ENCODE peak calls at places on chromosomes 2 and 18, in four cellular contexts. R is fibroblast of lung, E is left ventricle myocardium inferior, P is right lobe of liver. Z is an unnamed sample.

GRCh38 chr2:20433249-20433648 is 13.6 kb upstream of the RHOB start:
- DNase-seq in R (no peak), E (no peak), P (no peak), Z (no peak)

GRCh38 chr2:157792345-157793052 is 83.6 kb downstream of the ACVR1 start:
- DNase-seq in R (peak; percentile 90), E (no peak), P (no peak), Z (no peak)

GRCh38 chr2:209512951-209513350 is 89.1 kb downstream of the MAP2 start:
- DNase-seq in R (no peak), E (no peak), P (no peak), Z (no peak)

GRCh38 chr2:46142546-46143329 is 154.5 kb upstream of the EPAS1 start:
- DNase-seq in R (no peak), E (no peak), P (peak; percentile 28), Z (no peak)

GRCh38 chr2:219109468-219109867 is 48.7 kb upstream of the IHH start:
- DNase-seq in R (no peak), E (no peak), P (no peak), Z (peak; percentile 67)

GRCh38 chr2:127943186-127943585 is 57.4 kb upstream of the AMMECR1L start:
- DNase-seq in R (no peak), E (no peak), P (no peak), Z (no peak)

GRCh38 chr2:241686322-241686648 is 330 bp downstream of the DTYMK start:
- DNase-seq in R (no peak), E (no peak), P (no peak), Z (no peak)

GRCh38 chr18:62420151-62420512 is 95.0 kb downstream of the TNFRSF11A start:
- DNase-seq in R (peak; percentile 65), E (no peak), P (no peak), Z (no peak)

GRCh38 chr2:121454549-121455090 is 76.1 kb upstream of the RNU4ATAC start:
- DNase-seq in R (no peak), E (no peak), P (no peak), Z (no peak)

GRCh38 chr2:113203901-113204519 is 30.2 kb downstream of the PSD4 start:
- DNase-seq in R (peak; percentile 45), E (peak; percentile 63), P (peak; percentile 62), Z (peak; percentile 67)

GRCh38 chr18:48951448-48952286 is 902 bp upstream of the SMAD7 start:
- DNase-seq in R (peak; percentile 89), E (peak; percentile 88), P (peak; percentile 92), Z (peak; percentile 95)

GRCh38 chr2:237600205-237600846 is 9.8 kb upstream of the RAB17 start:
- DNase-seq in R (peak; percentile 30), E (peak; percentile 62), P (peak; percentile 52), Z (no peak)

GRCh38 chr2:45851576-45852304 is 200.3 kb downstream of the PRKCE start:
- DNase-seq in R (peak; percentile 85), E (no peak), P (no peak), Z (no peak)

GRCh38 chr18:62418258-62418657 is 93.1 kb downstream of the TNFRSF11A start:
- DNase-seq in R (no peak), E (no peak), P (no peak), Z (no peak)

GRCh38 chr2:100615886-100616285 is 53.1 kb downstream of the PDCL3 start:
- DNase-seq in R (no peak), E (no peak), P (no peak), Z (no peak)

GRCh38 chr2:174438146-174438886 is 42.8 kb downstream of the SCRN3 start:
- DNase-seq in R (no peak), E (peak; percentile 56), P (no peak), Z (no peak)

GRCh38 chr2:229071292-229071976 is 199.7 kb downstream of the PID1 start:
- DNase-seq in R (peak; percentile 32), E (peak; percentile 25), P (no peak), Z (no peak)

GRCh38 chr2:25618676-25619075 is 54.7 kb downstream of the DTNB start:
- DNase-seq in R (peak; percentile 90), E (no peak), P (no peak), Z (no peak)

GRCh38 chr2:112706170-112706664 is 14.6 kb upstream of the NT5DC4 start:
- DNase-seq in R (peak; percentile 97), E (no peak), P (no peak), Z (no peak)

GRCh38 chr2:112680666-112681101 is 34.9 kb downstream of the SLC20A1 start:
- DNase-seq in R (peak; percentile 72), E (no peak), P (no peak), Z (no peak)

GRCh38 chr2:106085441-106085911 is 108.6 kb downstream of the UXS1 start:
- DNase-seq in R (peak; percentile 21), E (no peak), P (no peak), Z (no peak)

GRCh38 chr2:76169289-76169688 is 458.6 kb upstream of the GCFC2 start:
- DNase-seq in R (no peak), E (no peak), P (no peak), Z (no peak)

GRCh38 chr2:119255760-119256573 is 32.3 kb downstream of the STEAP3 start:
- DNase-seq in R (peak; percentile 96), E (no peak), P (no peak), Z (no peak)

GRCh38 chr2:119012345-119013301 is 70.6 kb downstream of the MARCO start:
- DNase-seq in R (no peak), E (no peak), P (no peak), Z (no peak)

GRCh38 chr18:66111018-66111417 is 360.2 kb downstream of the CDH7 start:
- DNase-seq in R (no peak), E (no peak), P (no peak), Z (no peak)

GRCh38 chr2:59322005-59322404 is 1080.9 kb upstream of the FANCL start:
- DNase-seq in R (no peak), E (no peak), P (no peak), Z (no peak)

GRCh38 chr2:159713691-159714585 is 1.6 kb downstream of the MARCHF7 start:
- DNase-seq in R (peak; percentile 77), E (no peak), P (no peak), Z (no peak)

GRCh38 chr2:208072250-208072892 is 47.0 kb upstream of the PLEKHM3 start:
- DNase-seq in R (peak; percentile 54), E (peak; percentile 28), P (peak; percentile 31), Z (peak; percentile 51)

GRCh38 chr18:12711446-12711845 is 8.6 kb downstream of the PSMG2 start:
- DNase-seq in R (no peak), E (no peak), P (no peak), Z (no peak)

GRCh38 chr2:121342751-121343150 is 57.7 kb upstream of the TFCP2L1 start:
- DNase-seq in R (no peak), E (no peak), P (no peak), Z (no peak)

GRCh38 chr2:177031435-177032222 is 181.0 kb upstream of the HNRNPA3 start:
- DNase-seq in R (no peak), E (no peak), P (no peak), Z (no peak)

GRCh38 chr2:107633580-107634147 is 193.0 kb upstream of the RGPD4 start:
- DNase-seq in R (peak; percentile 93), E (no peak), P (no peak), Z (no peak)
- H3K9me3 ChIP-seq in R (no peaks in the 10 kb centered on the region), E (peaks cover 50% of the 10 kb centered on the region), P (no peaks in the 10 kb centered on the region), Z (peaks cover 6% of the 10 kb centered on the region)

GRCh38 chr2:186734957-186735734 is 41.3 kb downstream of the FAM171B start:
- DNase-seq in R (no peak), E (no peak), P (peak; percentile 13), Z (no peak)
- H3K9me3 ChIP-seq in R (no peaks in the 10 kb centered on the region), E (peaks cover 31% of the 10 kb centered on the region), P (peaks cover 6% of the 10 kb centered on the region), Z (peaks cover 4% of the 10 kb centered on the region)

GRCh38 chr18:78805840-78806239 is 173.8 kb upstream of the SALL3 start:
- DNase-seq in R (no peak), E (no peak), P (no peak), Z (no peak)

GRCh38 chr18:78799382-78800089 is 180.1 kb upstream of the SALL3 start:
- DNase-seq in R (no peak), E (no peak), P (no peak), Z (no peak)

GRCh38 chr18:78801011-78801410 is 178.6 kb upstream of the SALL3 start:
- DNase-seq in R (no peak), E (no peak), P (no peak), Z (no peak)

GRCh38 chr18:78803104-78803503 is 176.5 kb upstream of the SALL3 start:
- DNase-seq in R (no peak), E (no peak), P (no peak), Z (no peak)

DNA sequence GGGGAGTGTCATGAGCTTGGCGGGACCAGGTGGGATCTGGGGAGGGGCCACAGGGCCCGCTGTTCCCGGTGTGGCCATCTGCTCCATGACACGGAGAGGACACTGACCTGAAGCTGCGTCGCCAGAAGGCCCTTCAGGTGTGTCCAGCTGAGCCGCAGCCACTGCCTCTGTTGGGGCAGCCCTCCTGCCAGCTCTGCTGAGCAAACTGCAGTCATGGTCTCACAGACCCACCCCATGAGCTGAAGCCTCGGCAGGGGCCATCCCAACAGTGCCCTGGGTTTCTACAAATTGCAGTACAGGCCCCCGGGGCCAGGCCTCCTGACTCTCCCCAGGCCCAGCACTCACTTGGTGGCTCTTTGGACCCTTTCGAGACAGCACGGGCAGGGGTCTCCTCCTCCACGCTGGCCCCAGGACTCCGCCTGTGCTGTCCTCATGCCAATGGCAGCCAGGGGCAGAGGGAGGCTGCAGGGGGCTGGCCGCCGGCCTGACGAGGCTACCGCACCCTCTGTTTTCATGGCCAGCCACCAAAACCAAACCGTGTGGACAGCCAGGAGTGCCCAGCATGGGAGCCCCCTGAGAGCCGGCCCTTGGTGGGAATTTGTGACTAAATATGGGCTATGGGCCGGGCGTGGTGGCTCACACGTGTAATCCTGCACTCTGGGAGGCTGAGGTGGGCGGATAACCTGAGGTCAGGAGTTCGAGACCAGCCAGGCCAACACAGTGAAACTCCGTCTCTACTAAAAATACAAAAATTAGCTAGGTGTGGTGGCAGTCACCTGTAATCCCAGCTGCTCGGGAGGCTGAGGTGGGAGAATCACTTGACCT is 175.2 kb upstream of the SALL3 start:
- DNase-seq in R (no peak), E (no peak), P (no peak), Z (no peak)
- H3K9me3 ChIP-seq in R (no peaks in the 10 kb centered on the region), E (peaks cover 4% of the 10 kb centered on the region), P (no peaks in the 10 kb centered on the region), Z (no peaks in the 10 kb centered on the region)

DNA sequence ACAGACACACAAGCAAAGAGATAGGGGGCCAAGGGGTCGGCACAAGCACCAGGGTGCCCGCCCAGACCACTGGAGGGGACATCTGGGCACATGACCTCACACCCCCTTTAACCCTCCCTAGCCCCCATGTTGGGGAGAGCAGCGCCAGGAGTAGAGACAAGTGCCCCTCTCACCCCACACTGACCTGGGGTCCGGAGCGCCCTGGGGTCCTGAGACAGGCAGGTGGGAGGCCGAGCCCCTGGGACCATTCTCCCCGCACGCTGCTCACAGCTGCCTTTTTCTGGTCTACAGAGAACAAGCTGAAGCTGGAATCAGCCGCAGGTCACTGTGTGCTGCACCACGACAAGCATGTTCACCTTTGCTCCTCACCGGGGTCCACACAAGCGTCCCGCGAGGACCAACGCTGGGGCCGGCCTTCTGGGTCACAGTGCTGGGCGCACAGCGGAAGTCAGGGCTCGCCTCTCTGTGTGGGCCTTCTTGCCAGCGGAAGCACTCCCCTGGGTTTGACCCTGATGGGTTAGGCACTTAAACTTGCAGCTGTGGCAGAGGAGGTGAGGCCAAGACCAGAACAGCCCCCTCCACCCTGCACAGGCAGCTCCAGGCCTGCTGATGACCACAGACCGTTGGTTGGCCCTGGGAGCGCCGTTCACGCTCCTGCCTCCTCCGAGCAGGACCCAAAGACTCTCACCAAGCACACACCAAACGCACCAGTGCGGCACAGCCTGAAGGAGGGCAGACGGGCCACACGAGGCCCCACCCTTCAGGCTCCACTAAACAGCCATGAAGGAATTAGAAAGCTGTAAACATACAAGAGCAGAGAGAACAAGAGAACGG is 275.3 kb downstream of the EIPR1 start:
- DNase-seq in R (no peak), E (no peak), P (no peak), Z (no peak)
- H3K9me3 ChIP-seq in R (no peaks in the 10 kb centered on the region), E (no peaks in the 10 kb centered on the region), P (no peaks in the 10 kb centered on the region), Z (no peaks in the 10 kb centered on the region)